ENCODE peak calls at places on chromosomes 11 and 22, in four cellular contexts. X, Q, D and T are unnamed samples. For H3K4me1, H3K27me3 and H3K36me3, the result is how much of the 10 kb centered on the place peaks cover.

GRCh38 chr11:69915501-69916250 is 96.5 kb upstream of the FGF3 start:
- DNase-seq in X (peak), D (peak), Q (peak), T (peak)

GRCh38 chr11:2812371-2812991 is 73.1 kb downstream of the CDKN1C start:
- DNase-seq in D (peak), X (peak), Q (peak), T (no peak)

GRCh38 chr22:29464581-29464980 is 15.4 kb upstream of the NEFH start:
- DNase-seq in X (no peak), Q (no peak), D (no peak), T (no peak)

GRCh38 chr11:116644201-116644947 is 128.4 kb downstream of the BUD13 start:
- DNase-seq in D (no peak), X (no peak), Q (no peak), T (no peak)

GRCh38 chr11:121198491-121198890 is 94.1 kb upstream of the SC5D start:
- DNase-seq in D (no peak), X (no peak), Q (no peak), T (no peak)

GRCh38 chr22:49278357-49278756 is 549.3 kb downstream of the BRD1 start:
- DNase-seq in D (no peak), X (no peak), Q (no peak), T (no peak)

GRCh38 chr11:86559311-86559945 is 113.0 kb downstream of the ME3 start:
- DNase-seq in X (peak), D (peak), Q (peak), T (no peak)

GRCh38 chr22:20530368-20531153 is 23.2 kb downstream of the MED15 start:
- DNase-seq in Q (no peak), D (no peak), X (no peak), T (no peak)

GRCh38 chr11:129440028-129440630 is 64.5 kb downstream of the BARX2 start:
- DNase-seq in Q (no peak), X (no peak), D (no peak), T (no peak)

DNA sequence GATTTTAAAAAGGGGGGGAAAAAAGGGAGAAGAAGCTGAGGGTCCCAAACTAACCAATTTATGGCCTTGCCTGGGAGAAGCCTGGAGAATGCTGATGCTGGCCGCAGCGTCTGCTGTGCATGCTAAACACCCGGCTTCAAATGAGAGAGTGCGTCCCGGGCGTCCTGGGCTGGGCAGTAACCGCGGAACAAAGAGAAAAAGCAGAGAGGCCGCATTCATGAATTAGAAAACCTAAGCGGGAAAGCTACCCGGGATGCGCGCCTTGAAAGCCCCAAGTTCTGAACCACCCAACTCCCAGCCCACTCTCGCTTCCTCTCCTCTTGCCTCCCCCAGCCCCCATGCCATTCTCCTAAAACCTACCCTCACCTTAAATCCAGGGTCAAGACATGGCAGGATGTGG is 6.5 kb downstream of the MN1 start:
- DNase-seq in Q (no peak), D (no peak), X (no peak), T (no peak)
- H3K4me1 ChIP-seq in Q (under half), D (under half), X (under half), T (under half)

GRCh38 chr22:16917144-16918003 is 90.6 kb downstream of the GAB4 start:
- DNase-seq in Q (peak), D (peak), X (peak), T (peak)
- H3K27me3 ChIP-seq in Q (half or more), D (under half), X (under half), T (under half)

GRCh38 chr11:44080951-44081350 is 14.5 kb upstream of the EXT2 start:
- DNase-seq in Q (no peak), D (no peak), X (no peak), T (no peak)
- H3K36me3 ChIP-seq in Q (half or more), D (under half), X (under half), T (under half)

GRCh38 chr11:126357055-126357962 is 1.8 kb downstream of the ST3GAL4 start:
- DNase-seq in X (peak), Q (no peak), D (no peak), T (no peak)

GRCh38 chr11:126355324-126355925 is at the start of gene ST3GAL4:
- DNase-seq in D (peak), X (peak), Q (peak), T (peak)

GRCh38 chr11:126352934-126353801 is 2.3 kb upstream of the ST3GAL4 start:
- DNase-seq in D (peak), X (no peak), Q (no peak), T (peak)

GRCh38 chr11:126355926-126356897 is 726 bp downstream of the ST3GAL4 start:
- DNase-seq in X (peak), Q (no peak), D (peak), T (no peak)

DNA sequence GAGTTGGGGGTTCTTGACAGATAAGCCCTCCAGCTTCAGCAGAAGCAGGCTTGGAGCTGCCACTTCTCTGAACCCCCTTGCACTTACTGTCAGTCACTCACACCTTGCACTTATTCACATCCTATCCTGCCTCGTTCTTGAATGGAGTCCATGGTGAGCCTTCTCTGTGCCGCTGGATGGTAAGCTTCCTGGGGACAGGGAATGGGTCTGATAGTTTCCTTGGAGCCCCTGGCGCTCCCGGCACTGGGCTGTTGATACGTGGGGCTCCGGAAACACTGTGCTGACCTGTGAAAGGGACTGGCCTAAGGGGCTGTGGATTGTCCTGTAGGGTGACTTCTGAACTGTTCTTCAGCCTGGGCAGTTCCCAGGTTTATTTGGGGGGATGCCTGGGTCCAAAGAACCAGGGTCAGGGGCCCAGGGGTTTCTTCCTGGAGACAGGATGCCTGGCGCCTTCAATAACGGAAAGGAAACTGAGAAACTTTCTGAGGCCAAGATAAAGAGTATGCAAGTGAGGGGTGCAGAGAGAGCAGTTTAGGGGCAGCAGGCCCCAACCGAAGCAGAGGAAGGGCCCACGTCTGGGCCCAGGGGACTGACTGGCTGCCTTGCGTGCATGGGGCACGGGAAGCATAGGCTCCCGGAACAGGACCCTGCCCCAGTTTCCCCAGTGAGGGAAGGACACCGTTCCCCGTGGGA is 709 bp upstream of the ST3GAL4 start:
- DNase-seq in X (peak), D (no peak), Q (no peak), T (peak)
- H3K4me1 ChIP-seq in X (under half), D (under half), Q (half or more), T (under half)